ENCODE peak calls at places on chromosomes 6 and 20, in nine cellular contexts. One of them, this sample, is unnamed.

GRCh38 chr6:114085206-114085605 is 114.3 kb upstream of the HDAC2 start:
- DNase-seq in nephron progenitor cell: no peak
- DNase-seq in RPMI7951: peak; percentile 66
- DNase-seq in stimulated activated CD4-positive, alpha-beta T cell treated with anti-CD3 and anti-CD28 coated beads, Interleukin-4, amount 100 ng/mL, for 4 hours: no peak
- DNase-seq in NCI-H524: no peak
- DNase-seq in lower lobe of right lung: no peak
- DNase-seq in glutamatergic neuron: no peak
- DNase-seq in AG08395: peak; percentile 62
- DNase-seq in iPS-NIHi11: no peak
- DNase-seq in this sample: no peak

GRCh38 chr6:90219168-90219985 is 77.3 kb downstream of the BACH2 start:
- DNase-seq in nephron progenitor cell: peak; percentile 51
- DNase-seq in RPMI7951: peak; percentile 91
- DNase-seq in stimulated activated CD4-positive, alpha-beta T cell treated with anti-CD3 and anti-CD28 coated beads, Interleukin-4, amount 100 ng/mL, for 4 hours: no peak
- DNase-seq in NCI-H524: peak; percentile 88
- DNase-seq in lower lobe of right lung: no peak
- DNase-seq in glutamatergic neuron: peak; percentile 27
- DNase-seq in AG08395: peak; percentile 72
- DNase-seq in iPS-NIHi11: peak; percentile 18
- DNase-seq in this sample: no peak

GRCh38 chr6:2818593-2818992 is 23.1 kb downstream of the SERPINB1 start:
- DNase-seq in nephron progenitor cell: no peak
- DNase-seq in RPMI7951: peak; percentile 19
- DNase-seq in stimulated activated CD4-positive, alpha-beta T cell treated with anti-CD3 and anti-CD28 coated beads, Interleukin-4, amount 100 ng/mL, for 4 hours: no peak
- DNase-seq in NCI-H524: no peak
- DNase-seq in lower lobe of right lung: no peak
- DNase-seq in glutamatergic neuron: no peak
- DNase-seq in AG08395: no peak
- DNase-seq in iPS-NIHi11: no peak
- DNase-seq in this sample: peak; percentile 84

GRCh38 chr6:162474722-162475121 is 252.8 kb downstream of the PRKN start:
- DNase-seq in nephron progenitor cell: no peak
- DNase-seq in RPMI7951: no peak
- DNase-seq in stimulated activated CD4-positive, alpha-beta T cell treated with anti-CD3 and anti-CD28 coated beads, Interleukin-4, amount 100 ng/mL, for 4 hours: no peak
- DNase-seq in NCI-H524: no peak
- DNase-seq in lower lobe of right lung: no peak
- DNase-seq in glutamatergic neuron: no peak
- DNase-seq in AG08395: no peak
- DNase-seq in iPS-NIHi11: no peak
- DNase-seq in this sample: no peak

GRCh38 chr20:10297684-10298240 is 79.1 kb downstream of the SNAP25 start:
- DNase-seq in nephron progenitor cell: no peak
- DNase-seq in RPMI7951: peak; percentile 78
- DNase-seq in stimulated activated CD4-positive, alpha-beta T cell treated with anti-CD3 and anti-CD28 coated beads, Interleukin-4, amount 100 ng/mL, for 4 hours: no peak
- DNase-seq in NCI-H524: no peak
- DNase-seq in lower lobe of right lung: no peak
- DNase-seq in glutamatergic neuron: no peak
- DNase-seq in AG08395: peak; percentile 18
- DNase-seq in iPS-NIHi11: no peak
- DNase-seq in this sample: no peak

GRCh38 chr6:134007077-134007476 is 45.3 kb downstream of the SLC2A12 start:
- DNase-seq in nephron progenitor cell: no peak
- DNase-seq in RPMI7951: no peak
- DNase-seq in stimulated activated CD4-positive, alpha-beta T cell treated with anti-CD3 and anti-CD28 coated beads, Interleukin-4, amount 100 ng/mL, for 4 hours: no peak
- DNase-seq in NCI-H524: no peak
- DNase-seq in lower lobe of right lung: peak; percentile 69
- DNase-seq in glutamatergic neuron: no peak
- DNase-seq in AG08395: no peak
- DNase-seq in iPS-NIHi11: peak; percentile 42
- DNase-seq in this sample: peak; percentile 23

GRCh38 chr6:50143011-50143719 is 93.4 kb upstream of the DEFB112 start:
- DNase-seq in nephron progenitor cell: no peak
- DNase-seq in RPMI7951: peak; percentile 12
- DNase-seq in stimulated activated CD4-positive, alpha-beta T cell treated with anti-CD3 and anti-CD28 coated beads, Interleukin-4, amount 100 ng/mL, for 4 hours: no peak
- DNase-seq in NCI-H524: no peak
- DNase-seq in lower lobe of right lung: no peak
- DNase-seq in glutamatergic neuron: no peak
- DNase-seq in AG08395: peak; percentile 12
- DNase-seq in iPS-NIHi11: no peak
- DNase-seq in this sample: no peak

GRCh38 chr6:116144590-116144989 is 18.7 kb upstream of the COL10A1 start:
- DNase-seq in nephron progenitor cell: no peak
- DNase-seq in RPMI7951: peak; percentile 95
- DNase-seq in stimulated activated CD4-positive, alpha-beta T cell treated with anti-CD3 and anti-CD28 coated beads, Interleukin-4, amount 100 ng/mL, for 4 hours: no peak
- DNase-seq in NCI-H524: no peak
- DNase-seq in lower lobe of right lung: no peak
- DNase-seq in glutamatergic neuron: no peak
- DNase-seq in AG08395: peak; percentile 87
- DNase-seq in iPS-NIHi11: no peak
- DNase-seq in this sample: peak; percentile 71

GRCh38 chr6:167733740-167734661 is 92.7 kb upstream of the AFDN start:
- DNase-seq in nephron progenitor cell: no peak
- DNase-seq in RPMI7951: peak; percentile 80
- DNase-seq in stimulated activated CD4-positive, alpha-beta T cell treated with anti-CD3 and anti-CD28 coated beads, Interleukin-4, amount 100 ng/mL, for 4 hours: no peak
- DNase-seq in NCI-H524: no peak
- DNase-seq in lower lobe of right lung: no peak
- DNase-seq in glutamatergic neuron: no peak
- DNase-seq in AG08395: no peak
- DNase-seq in iPS-NIHi11: no peak
- DNase-seq in this sample: no peak

GRCh38 chr6:105994522-105995402 is 91.4 kb upstream of the PRDM1 start:
- DNase-seq in nephron progenitor cell: peak; percentile 69
- DNase-seq in RPMI7951: peak; percentile 87
- DNase-seq in stimulated activated CD4-positive, alpha-beta T cell treated with anti-CD3 and anti-CD28 coated beads, Interleukin-4, amount 100 ng/mL, for 4 hours: peak; percentile 44
- DNase-seq in NCI-H524: peak; percentile 18
- DNase-seq in lower lobe of right lung: peak; percentile 74
- DNase-seq in glutamatergic neuron: peak; percentile 59
- DNase-seq in AG08395: peak; percentile 72
- DNase-seq in iPS-NIHi11: peak; percentile 55
- DNase-seq in this sample: peak; percentile 73

GRCh38 chr20:35283441-35284266 is 918 bp downstream of the EIF6 start:
- DNase-seq in nephron progenitor cell: no peak
- DNase-seq in RPMI7951: no peak
- DNase-seq in stimulated activated CD4-positive, alpha-beta T cell treated with anti-CD3 and anti-CD28 coated beads, Interleukin-4, amount 100 ng/mL, for 4 hours: no peak
- DNase-seq in NCI-H524: no peak
- DNase-seq in lower lobe of right lung: no peak
- DNase-seq in glutamatergic neuron: no peak
- DNase-seq in AG08395: no peak
- DNase-seq in iPS-NIHi11: no peak
- DNase-seq in this sample: peak; percentile 62

GRCh38 chr6:143579703-143580102 is 68.2 kb upstream of the FUCA2 start:
- DNase-seq in nephron progenitor cell: no peak
- DNase-seq in RPMI7951: peak; percentile 55
- DNase-seq in stimulated activated CD4-positive, alpha-beta T cell treated with anti-CD3 and anti-CD28 coated beads, Interleukin-4, amount 100 ng/mL, for 4 hours: no peak
- DNase-seq in NCI-H524: no peak
- DNase-seq in lower lobe of right lung: no peak
- DNase-seq in glutamatergic neuron: no peak
- DNase-seq in AG08395: peak; percentile 88
- DNase-seq in iPS-NIHi11: no peak
- DNase-seq in this sample: peak; percentile 81

GRCh38 chr20:59403962-59404314 is 103.5 kb downstream of the EDN3 start:
- DNase-seq in nephron progenitor cell: no peak
- DNase-seq in RPMI7951: no peak
- DNase-seq in stimulated activated CD4-positive, alpha-beta T cell treated with anti-CD3 and anti-CD28 coated beads, Interleukin-4, amount 100 ng/mL, for 4 hours: no peak
- DNase-seq in NCI-H524: no peak
- DNase-seq in lower lobe of right lung: no peak
- DNase-seq in glutamatergic neuron: no peak
- DNase-seq in AG08395: no peak
- DNase-seq in iPS-NIHi11: no peak
- DNase-seq in this sample: no peak

GRCh38 chr20:46810442-46811327 is 84.0 kb upstream of the EYA2 start:
- DNase-seq in nephron progenitor cell: no peak
- DNase-seq in RPMI7951: no peak
- DNase-seq in stimulated activated CD4-positive, alpha-beta T cell treated with anti-CD3 and anti-CD28 coated beads, Interleukin-4, amount 100 ng/mL, for 4 hours: no peak
- DNase-seq in NCI-H524: peak; percentile 70
- DNase-seq in lower lobe of right lung: no peak
- DNase-seq in glutamatergic neuron: no peak
- DNase-seq in AG08395: no peak
- DNase-seq in iPS-NIHi11: no peak
- DNase-seq in this sample: no peak

GRCh38 chr20:32576560-32576959 is 8.6 kb downstream of the NOL4L start:
- DNase-seq in nephron progenitor cell: no peak
- DNase-seq in RPMI7951: no peak
- DNase-seq in stimulated activated CD4-positive, alpha-beta T cell treated with anti-CD3 and anti-CD28 coated beads, Interleukin-4, amount 100 ng/mL, for 4 hours: no peak
- DNase-seq in NCI-H524: no peak
- DNase-seq in lower lobe of right lung: no peak
- DNase-seq in glutamatergic neuron: peak; percentile 40
- DNase-seq in AG08395: no peak
- DNase-seq in iPS-NIHi11: no peak
- DNase-seq in this sample: no peak

GRCh38 chr6:4906293-4906941 is 97.4 kb downstream of the RPP40 start:
- DNase-seq in nephron progenitor cell: no peak
- DNase-seq in RPMI7951: no peak
- DNase-seq in stimulated activated CD4-positive, alpha-beta T cell treated with anti-CD3 and anti-CD28 coated beads, Interleukin-4, amount 100 ng/mL, for 4 hours: no peak
- DNase-seq in NCI-H524: no peak
- DNase-seq in lower lobe of right lung: no peak
- DNase-seq in glutamatergic neuron: no peak
- DNase-seq in AG08395: no peak
- DNase-seq in iPS-NIHi11: no peak
- DNase-seq in this sample: no peak

This sample was measured in mammary epithelial cell.